ENCODE peak calls at places on chromosome 7, in eight cellular contexts. One of them, this sample, is unnamed.

GRCh38 chr7:85733163-85733915 is 546.5 kb upstream of the SEMA3D start:
- DNase-seq in fibroblast of lung: peak
- DNase-seq in psoas muscle: no peak
- DNase-seq in colonic mucosa: no peak
- DNase-seq in CD4-positive, alpha-beta memory T cell: no peak
- DNase-seq in A549: no peak
- DNase-seq in neuronal stem cell: no peak
- DNase-seq in heart left ventricle: no peak
- DNase-seq in this sample: no peak

GRCh38 chr7:97006146-97006950 is 995 bp downstream of the DLX6 start:
- DNase-seq in heart left ventricle: no peak
- DNase-seq in psoas muscle: no peak
- DNase-seq in colonic mucosa: no peak
- DNase-seq in fibroblast of lung: peak
- DNase-seq in neuronal stem cell: peak
- DNase-seq in CD4-positive, alpha-beta memory T cell: peak
- DNase-seq in A549: peak
- DNase-seq in this sample: no peak

GRCh38 chr7:46059308-46060020 is 138.4 kb upstream of the IGFBP3 start:
- DNase-seq in fibroblast of lung: no peak
- DNase-seq in A549: no peak
- DNase-seq in heart left ventricle: peak
- DNase-seq in psoas muscle: peak
- DNase-seq in CD4-positive, alpha-beta memory T cell: no peak
- DNase-seq in neuronal stem cell: no peak
- DNase-seq in colonic mucosa: no peak
- DNase-seq in this sample: no peak

GRCh38 chr7:82345886-82346285 is 97.7 kb downstream of the CACNA2D1 start:
- DNase-seq in neuronal stem cell: no peak
- DNase-seq in fibroblast of lung: no peak
- DNase-seq in colonic mucosa: no peak
- DNase-seq in psoas muscle: no peak
- DNase-seq in heart left ventricle: no peak
- DNase-seq in CD4-positive, alpha-beta memory T cell: no peak
- DNase-seq in A549: no peak
- DNase-seq in this sample: no peak

GRCh38 chr7:74454059-74454947 is 597 bp downstream of the GTF2IRD1 start:
- DNase-seq in fibroblast of lung: no peak
- DNase-seq in psoas muscle: peak
- DNase-seq in A549: no peak
- DNase-seq in heart left ventricle: peak
- DNase-seq in colonic mucosa: no peak
- DNase-seq in neuronal stem cell: no peak
- DNase-seq in CD4-positive, alpha-beta memory T cell: no peak
- DNase-seq in this sample: peak

GRCh38 chr7:40870108-40870507 is 735.3 kb downstream of the SUGCT start:
- DNase-seq in heart left ventricle: no peak
- DNase-seq in psoas muscle: no peak
- DNase-seq in CD4-positive, alpha-beta memory T cell: no peak
- DNase-seq in colonic mucosa: no peak
- DNase-seq in A549: no peak
- DNase-seq in fibroblast of lung: peak
- DNase-seq in neuronal stem cell: no peak
- DNase-seq in this sample: no peak

GRCh38 chr7:20307901-20308300 is 22.8 kb upstream of the ITGB8 start:
- DNase-seq in neuronal stem cell: peak
- DNase-seq in fibroblast of lung: peak
- DNase-seq in CD4-positive, alpha-beta memory T cell: no peak
- DNase-seq in A549: no peak
- DNase-seq in heart left ventricle: no peak
- DNase-seq in psoas muscle: no peak
- DNase-seq in colonic mucosa: no peak
- DNase-seq in this sample: no peak

GRCh38 chr7:143255564-143255963 is 7.7 kb upstream of the GSTK1 start:
- DNase-seq in CD4-positive, alpha-beta memory T cell: no peak
- DNase-seq in psoas muscle: no peak
- DNase-seq in colonic mucosa: no peak
- DNase-seq in neuronal stem cell: no peak
- DNase-seq in heart left ventricle: no peak
- DNase-seq in A549: no peak
- DNase-seq in fibroblast of lung: peak
- DNase-seq in this sample: no peak

GRCh38 chr7:131071786-131072504 is 255.7 kb upstream of the MKLN1 start:
- DNase-seq in heart left ventricle: peak
- DNase-seq in fibroblast of lung: peak
- DNase-seq in colonic mucosa: no peak
- DNase-seq in psoas muscle: peak
- DNase-seq in A549: no peak
- DNase-seq in neuronal stem cell: no peak
- DNase-seq in CD4-positive, alpha-beta memory T cell: no peak
- DNase-seq in this sample: peak

GRCh38 chr7:92177362-92177761 is 1.6 kb downstream of the LRRD1 start:
- DNase-seq in colonic mucosa: no peak
- DNase-seq in fibroblast of lung: peak
- DNase-seq in neuronal stem cell: no peak
- DNase-seq in heart left ventricle: no peak
- DNase-seq in psoas muscle: no peak
- DNase-seq in CD4-positive, alpha-beta memory T cell: no peak
- DNase-seq in A549: no peak
- DNase-seq in this sample: no peak

GRCh38 chr7:107879400-107880035 is 11.5 kb upstream of the DLD start:
- DNase-seq in CD4-positive, alpha-beta memory T cell: peak
- DNase-seq in heart left ventricle: no peak
- DNase-seq in psoas muscle: no peak
- DNase-seq in neuronal stem cell: no peak
- DNase-seq in fibroblast of lung: peak
- DNase-seq in A549: peak
- DNase-seq in colonic mucosa: peak
- DNase-seq in this sample: no peak

GRCh38 chr7:27174077-27175004 is at the start of gene HOXA10:
- DNase-seq in heart left ventricle: no peak
- DNase-seq in neuronal stem cell: no peak
- DNase-seq in CD4-positive, alpha-beta memory T cell: no peak
- DNase-seq in colonic mucosa: peak
- DNase-seq in A549: no peak
- DNase-seq in fibroblast of lung: no peak
- DNase-seq in psoas muscle: no peak
- DNase-seq in this sample: peak

GRCh38 chr7:696426-697258 is 29.9 kb upstream of the DNAAF5 start:
- DNase-seq in colonic mucosa: no peak
- DNase-seq in heart left ventricle: no peak
- DNase-seq in fibroblast of lung: no peak
- DNase-seq in neuronal stem cell: no peak
- DNase-seq in psoas muscle: no peak
- DNase-seq in A549: no peak
- DNase-seq in CD4-positive, alpha-beta memory T cell: no peak
- DNase-seq in this sample: peak

GRCh38 chr7:124908258-124908657 is 21.4 kb downstream of the POT1 start:
- DNase-seq in A549: no peak
- DNase-seq in CD4-positive, alpha-beta memory T cell: no peak
- DNase-seq in neuronal stem cell: no peak
- DNase-seq in colonic mucosa: no peak
- DNase-seq in psoas muscle: no peak
- DNase-seq in fibroblast of lung: peak
- DNase-seq in heart left ventricle: no peak
- DNase-seq in this sample: no peak

GRCh38 chr7:140587243-140587642 is 53.4 kb downstream of the DENND2A start:
- DNase-seq in heart left ventricle: no peak
- DNase-seq in fibroblast of lung: no peak
- DNase-seq in psoas muscle: no peak
- DNase-seq in colonic mucosa: no peak
- DNase-seq in A549: no peak
- DNase-seq in CD4-positive, alpha-beta memory T cell: no peak
- DNase-seq in neuronal stem cell: no peak
- DNase-seq in this sample: no peak

GRCh38 chr7:101208794-101209193 is 8.0 kb upstream of the MOGAT3 start:
- DNase-seq in heart left ventricle: no peak
- DNase-seq in A549: no peak
- DNase-seq in fibroblast of lung: no peak
- DNase-seq in neuronal stem cell: no peak
- DNase-seq in colonic mucosa: no peak
- DNase-seq in psoas muscle: no peak
- DNase-seq in CD4-positive, alpha-beta memory T cell: no peak
- DNase-seq in this sample: no peak
- H3K4me3 ChIP-seq in heart left ventricle: no peak
- H3K4me3 ChIP-seq in A549: no peak
- H3K4me3 ChIP-seq in fibroblast of lung: no peak
- H3K4me3 ChIP-seq in neuronal stem cell: peak
- H3K4me3 ChIP-seq in colonic mucosa: no peak
- H3K4me3 ChIP-seq in psoas muscle: no peak
- H3K4me3 ChIP-seq in CD4-positive, alpha-beta memory T cell: no peak
- H3K4me3 ChIP-seq in this sample: no peak

GRCh38 chr7:94655562-94655883 is 410 bp downstream of the SGCE start:
- DNase-seq in psoas muscle: no peak
- DNase-seq in colonic mucosa: peak
- DNase-seq in fibroblast of lung: peak
- DNase-seq in heart left ventricle: peak
- DNase-seq in neuronal stem cell: peak
- DNase-seq in A549: no peak
- DNase-seq in CD4-positive, alpha-beta memory T cell: no peak
- DNase-seq in this sample: peak

GRCh38 chr7:94654764-94655561 is 970 bp downstream of the SGCE start:
- DNase-seq in colonic mucosa: no peak
- DNase-seq in A549: no peak
- DNase-seq in CD4-positive, alpha-beta memory T cell: no peak
- DNase-seq in heart left ventricle: peak
- DNase-seq in fibroblast of lung: peak
- DNase-seq in psoas muscle: no peak
- DNase-seq in neuronal stem cell: peak
- DNase-seq in this sample: peak

GRCh38 chr7:94656658-94656924 is 658 bp upstream of the SGCE start:
- DNase-seq in neuronal stem cell: no peak
- DNase-seq in heart left ventricle: no peak
- DNase-seq in CD4-positive, alpha-beta memory T cell: no peak
- DNase-seq in psoas muscle: no peak
- DNase-seq in fibroblast of lung: no peak
- DNase-seq in colonic mucosa: no peak
- DNase-seq in A549: no peak
- DNase-seq in this sample: no peak

GRCh38 chr7:94656925-94657731 is 1.2 kb upstream of the SGCE start:
- DNase-seq in psoas muscle: no peak
- DNase-seq in CD4-positive, alpha-beta memory T cell: peak
- DNase-seq in fibroblast of lung: peak
- DNase-seq in neuronal stem cell: peak
- DNase-seq in colonic mucosa: peak
- DNase-seq in A549: no peak
- DNase-seq in heart left ventricle: no peak
- DNase-seq in this sample: no peak

GRCh38 chr7:94655884-94656657 is at the start of gene SGCE:
- DNase-seq in fibroblast of lung: peak
- DNase-seq in psoas muscle: peak
- DNase-seq in A549: peak
- DNase-seq in colonic mucosa: peak
- DNase-seq in CD4-positive, alpha-beta memory T cell: peak
- DNase-seq in neuronal stem cell: peak
- DNase-seq in heart left ventricle: peak
- DNase-seq in this sample: peak
- H3K27ac ChIP-seq in fibroblast of lung: peak
- H3K27ac ChIP-seq in psoas muscle: no peak
- H3K27ac ChIP-seq in A549: peak
- H3K27ac ChIP-seq in colonic mucosa: peak
- H3K27ac ChIP-seq in CD4-positive, alpha-beta memory T cell: no peak
- H3K27ac ChIP-seq in neuronal stem cell: peak
- H3K27ac ChIP-seq in heart left ventricle: peak
- H3K27ac ChIP-seq in this sample: peak

DNA sequence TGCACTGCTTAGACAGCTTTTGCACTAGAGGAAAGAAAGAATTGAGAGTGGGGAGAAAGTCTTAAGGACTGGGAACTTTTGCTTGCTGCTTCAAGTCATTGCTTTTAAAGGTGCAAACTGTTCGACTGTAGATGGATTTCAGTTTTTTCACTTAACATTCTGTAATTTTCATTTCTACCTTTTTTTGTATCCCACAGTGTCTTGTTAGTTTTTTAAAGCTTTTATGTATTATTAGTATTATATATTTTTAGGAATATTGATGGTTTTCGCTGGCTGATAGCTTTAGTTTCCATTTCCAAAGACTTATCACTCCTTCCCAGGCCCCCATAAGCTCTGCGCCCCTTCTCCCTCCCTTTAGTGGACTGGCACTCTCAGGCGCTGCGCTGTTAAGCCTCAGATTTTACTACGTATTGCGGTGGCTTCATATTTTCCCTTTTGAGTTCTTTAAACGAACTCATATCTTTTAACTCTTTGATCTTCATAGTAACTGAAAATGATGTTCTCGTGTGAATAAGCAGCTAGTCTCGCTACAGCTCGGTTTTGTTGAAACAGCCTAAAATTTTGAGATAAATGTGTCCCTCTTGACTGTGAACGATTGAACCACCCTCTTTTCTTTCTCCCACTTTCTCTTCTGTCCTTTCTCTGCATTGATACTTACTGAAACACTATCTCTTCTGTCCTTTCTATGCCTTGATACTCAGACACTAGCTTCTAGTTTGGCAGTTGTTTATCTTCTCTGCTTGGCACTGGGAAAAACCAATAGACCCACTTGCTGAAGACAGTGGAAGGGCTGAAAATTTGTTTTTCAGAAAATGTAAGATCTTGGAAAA is 2.5 kb upstream of the ETV1 start:
- DNase-seq in neuronal stem cell: no peak
- DNase-seq in A549: no peak
- DNase-seq in colonic mucosa: no peak
- DNase-seq in psoas muscle: no peak
- DNase-seq in heart left ventricle: no peak
- DNase-seq in fibroblast of lung: peak
- DNase-seq in CD4-positive, alpha-beta memory T cell: no peak
- DNase-seq in this sample: no peak
- H3K4me3 ChIP-seq in neuronal stem cell: no peak
- H3K4me3 ChIP-seq in A549: peak
- H3K4me3 ChIP-seq in colonic mucosa: peak
- H3K4me3 ChIP-seq in psoas muscle: peak
- H3K4me3 ChIP-seq in heart left ventricle: peak
- H3K4me3 ChIP-seq in fibroblast of lung: peak
- H3K4me3 ChIP-seq in CD4-positive, alpha-beta memory T cell: peak
- H3K4me3 ChIP-seq in this sample: no peak

DNA sequence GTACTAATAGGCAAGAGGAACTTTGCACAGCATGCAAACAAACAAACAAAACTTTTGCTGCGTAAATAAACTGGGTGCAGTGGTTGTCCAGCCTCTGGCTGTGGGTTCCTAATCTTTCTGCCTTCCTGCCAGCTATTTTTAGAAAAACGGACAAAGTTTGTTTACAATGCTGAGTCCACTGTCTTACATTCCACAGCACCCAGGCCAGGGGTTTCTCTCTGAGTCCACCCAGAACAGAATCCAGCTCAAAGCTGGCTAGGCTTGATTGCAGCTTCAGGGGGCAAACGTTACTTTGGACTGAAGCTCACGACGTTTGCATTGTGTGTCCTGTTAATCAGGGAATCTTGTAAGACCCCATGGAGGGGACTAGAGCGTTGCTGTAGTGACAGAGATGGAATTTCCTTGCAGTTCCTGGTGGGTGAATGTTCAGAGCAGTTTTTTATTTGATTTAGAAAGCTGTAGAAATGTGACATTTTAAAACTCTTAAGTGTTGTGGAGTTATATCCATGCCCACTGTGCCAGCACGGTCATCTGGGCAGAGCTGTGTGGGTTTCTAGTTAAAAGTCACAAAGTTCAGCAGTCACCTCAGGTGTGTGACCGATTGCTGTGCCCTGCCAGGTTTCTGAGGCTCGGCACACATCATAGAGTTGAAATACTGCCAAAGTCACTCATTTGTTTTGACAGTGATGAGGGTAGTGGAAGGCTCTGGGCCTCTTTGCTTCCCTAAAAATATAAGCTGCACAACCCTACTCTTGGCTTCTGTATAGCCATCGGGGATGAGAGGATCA is 246.9 kb downstream of the STK31 start:
- DNase-seq in fibroblast of lung: peak
- DNase-seq in heart left ventricle: no peak
- DNase-seq in CD4-positive, alpha-beta memory T cell: no peak
- DNase-seq in neuronal stem cell: no peak
- DNase-seq in A549: no peak
- DNase-seq in colonic mucosa: no peak
- DNase-seq in psoas muscle: no peak
- DNase-seq in this sample: no peak
- H3K27ac ChIP-seq in fibroblast of lung: no peak
- H3K27ac ChIP-seq in heart left ventricle: no peak
- H3K27ac ChIP-seq in CD4-positive, alpha-beta memory T cell: no peak
- H3K27ac ChIP-seq in neuronal stem cell: peak
- H3K27ac ChIP-seq in A549: no peak
- H3K27ac ChIP-seq in colonic mucosa: no peak
- H3K27ac ChIP-seq in psoas muscle: no peak
- H3K27ac ChIP-seq in this sample: no peak

This sample was measured in adrenal gland.